ENCODE peak calls at places on chromosomes 13 and 19, in nine cellular contexts. D is AG10803, R is HT1080, E is A549, A is cardiac muscle cell, B is dorsolateral prefrontal cortex, W is GM04504, S is NCI-H1092, H is cardiac fibroblast. U is an unnamed sample.
A peak's percentile ranks its signal among the peaks of the same experiment; 100 is the strongest.

GRCh38 chr13:67200183-67200582 is 30.0 kb downstream of the PCDH9 start:
- DNase-seq in D (no peak), R (no peak), E (no peak), A (no peak), B (no peak), W (no peak), S (no peak), H (no peak), U (no peak)

GRCh38 chr19:49544154-49544553 is 16.4 kb downstream of the RCN3 start:
- DNase-seq in D (no peak), R (no peak), E (no peak), A (no peak), B (no peak), W (no peak), S (no peak), H (no peak), U (no peak)

GRCh38 chr13:99766641-99767045 is 204.9 kb downstream of the ZIC5 start:
- DNase-seq in D (no peak), R (peak; percentile 34), E (no peak), A (no peak), B (no peak), W (no peak), S (peak; percentile 22), H (no peak), U (no peak)

GRCh38 chr19:27935669-27936068 is 1277.3 kb downstream of the UQCRFS1 start:
- DNase-seq in D (no peak), R (no peak), E (no peak), A (no peak), B (no peak), W (no peak), S (no peak), H (no peak), U (no peak)

GRCh38 chr13:112896736-112897602 is 72.0 kb upstream of the MCF2L start:
- DNase-seq in D (no peak), R (no peak), E (no peak), A (no peak), B (no peak), W (no peak), S (no peak), H (no peak), U (peak; percentile 70)

GRCh38 chr19:36837525-36837901 is 674 bp downstream of the ZNF790 start:
- DNase-seq in D (no peak), R (no peak), E (no peak), A (no peak), B (no peak), W (no peak), S (no peak), H (no peak), U (no peak)

GRCh38 chr19:6476155-6476895 is 5.3 kb downstream of the DENND1C start:
- DNase-seq in D (peak; percentile 12), R (no peak), E (peak; percentile 59), A (peak; percentile 100), B (peak; percentile 74), W (no peak), S (no peak), H (peak; percentile 48), U (no peak)

GRCh38 chr13:75685239-75685697 is 49.1 kb downstream of the LMO7 start:
- DNase-seq in D (peak; percentile 89), R (peak; percentile 71), E (no peak), A (no peak), B (no peak), W (peak; percentile 61), S (peak; percentile 73), H (peak; percentile 76), U (no peak)

GRCh38 chr13:51258612-51259358 is 36.6 kb downstream of the FAM124A start:
- DNase-seq in D (no peak), R (no peak), E (no peak), A (peak; percentile 51), B (no peak), W (no peak), S (no peak), H (no peak), U (peak; percentile 68)

U was measured in posterior vena cava.